ENCODE peak calls at places on chromosome 16, in four cellular contexts. One of them, this sample, is unnamed.

GRCh38 chr16:56363781-56364565 is 61.4 kb downstream of the AMFR start:
- DNase-seq in CD4-positive, alpha-beta memory T cell: no peak
- DNase-seq in suprapubic skin: no peak
- DNase-seq in lower lobe of right lung: no peak
- DNase-seq in this sample: no peak

GRCh38 chr16:14369734-14370598 is 260.1 kb downstream of the PARN start:
- DNase-seq in CD4-positive, alpha-beta memory T cell: no peak
- DNase-seq in lower lobe of right lung: no peak
- DNase-seq in suprapubic skin: no peak
- DNase-seq in this sample: no peak

GRCh38 chr16:50303605-50304466 is 37.5 kb downstream of the ADCY7 start:
- DNase-seq in suprapubic skin: peak; percentile 78
- DNase-seq in lower lobe of right lung: peak; percentile 68
- DNase-seq in CD4-positive, alpha-beta memory T cell: no peak
- DNase-seq in this sample: peak; percentile 72

GRCh38 chr16:12259258-12259657 is 282.7 kb downstream of the SNX29 start:
- DNase-seq in lower lobe of right lung: no peak
- DNase-seq in suprapubic skin: no peak
- DNase-seq in CD4-positive, alpha-beta memory T cell: no peak
- DNase-seq in this sample: no peak

GRCh38 chr16:12869681-12870427 is 31.5 kb upstream of the SHISA9 start:
- DNase-seq in suprapubic skin: no peak
- DNase-seq in CD4-positive, alpha-beta memory T cell: no peak
- DNase-seq in lower lobe of right lung: no peak
- DNase-seq in this sample: no peak

GRCh38 chr16:12646490-12647274 is 157.0 kb downstream of the CPPED1 start:
- DNase-seq in CD4-positive, alpha-beta memory T cell: peak; percentile 12
- DNase-seq in lower lobe of right lung: no peak
- DNase-seq in suprapubic skin: no peak
- DNase-seq in this sample: no peak

GRCh38 chr16:86529160-86529559 is 18.8 kb downstream of the FOXF1 start:
- DNase-seq in CD4-positive, alpha-beta memory T cell: no peak
- DNase-seq in suprapubic skin: no peak
- DNase-seq in lower lobe of right lung: no peak
- DNase-seq in this sample: no peak

GRCh38 chr16:1543085-1543896 is 9.8 kb downstream of the TMEM204 start:
- DNase-seq in suprapubic skin: no peak
- DNase-seq in CD4-positive, alpha-beta memory T cell: no peak
- DNase-seq in lower lobe of right lung: peak; percentile 80
- DNase-seq in this sample: peak; percentile 90

GRCh38 chr16:66365588-66365987 is 903 bp upstream of the CDH5 start:
- DNase-seq in CD4-positive, alpha-beta memory T cell: no peak
- DNase-seq in lower lobe of right lung: no peak
- DNase-seq in suprapubic skin: no peak
- DNase-seq in this sample: no peak

GRCh38 chr16:64287667-64288521 is 834.0 kb downstream of the CDH11 start:
- DNase-seq in suprapubic skin: no peak
- DNase-seq in lower lobe of right lung: no peak
- DNase-seq in CD4-positive, alpha-beta memory T cell: no peak
- DNase-seq in this sample: no peak

GRCh38 chr16:2689968-2690830 is 7.9 kb downstream of the KCTD5 start:
- DNase-seq in lower lobe of right lung: peak; percentile 71
- DNase-seq in suprapubic skin: peak; percentile 74
- DNase-seq in CD4-positive, alpha-beta memory T cell: no peak
- DNase-seq in this sample: peak; percentile 51

GRCh38 chr16:66988197-66988788 is at the start of gene CES4A:
- DNase-seq in suprapubic skin: no peak
- DNase-seq in lower lobe of right lung: no peak
- DNase-seq in CD4-positive, alpha-beta memory T cell: no peak
- DNase-seq in this sample: no peak

GRCh38 chr16:12546918-12547607 is 256.6 kb downstream of the CPPED1 start:
- DNase-seq in suprapubic skin: no peak
- DNase-seq in CD4-positive, alpha-beta memory T cell: no peak
- DNase-seq in lower lobe of right lung: no peak
- DNase-seq in this sample: no peak

GRCh38 chr16:22342082-22342481 is 32.3 kb downstream of the CDR2 start:
- DNase-seq in CD4-positive, alpha-beta memory T cell: no peak
- DNase-seq in lower lobe of right lung: no peak
- DNase-seq in suprapubic skin: no peak
- DNase-seq in this sample: no peak

GRCh38 chr16:28161626-28162025 is 50.1 kb downstream of the XPO6 start:
- DNase-seq in lower lobe of right lung: no peak
- DNase-seq in CD4-positive, alpha-beta memory T cell: no peak
- DNase-seq in suprapubic skin: no peak
- DNase-seq in this sample: no peak

GRCh38 chr16:83954577-83955016 is 1.6 kb downstream of the OSGIN1 start:
- DNase-seq in CD4-positive, alpha-beta memory T cell: no peak
- DNase-seq in lower lobe of right lung: peak; percentile 77
- DNase-seq in suprapubic skin: no peak
- DNase-seq in this sample: peak; percentile 83

GRCh38 chr16:89658221-89658879 is 714 bp downstream of the SPATA33 start:
- DNase-seq in CD4-positive, alpha-beta memory T cell: no peak
- DNase-seq in lower lobe of right lung: peak; percentile 53
- DNase-seq in suprapubic skin: peak; percentile 77
- DNase-seq in this sample: peak; percentile 83

DNA sequence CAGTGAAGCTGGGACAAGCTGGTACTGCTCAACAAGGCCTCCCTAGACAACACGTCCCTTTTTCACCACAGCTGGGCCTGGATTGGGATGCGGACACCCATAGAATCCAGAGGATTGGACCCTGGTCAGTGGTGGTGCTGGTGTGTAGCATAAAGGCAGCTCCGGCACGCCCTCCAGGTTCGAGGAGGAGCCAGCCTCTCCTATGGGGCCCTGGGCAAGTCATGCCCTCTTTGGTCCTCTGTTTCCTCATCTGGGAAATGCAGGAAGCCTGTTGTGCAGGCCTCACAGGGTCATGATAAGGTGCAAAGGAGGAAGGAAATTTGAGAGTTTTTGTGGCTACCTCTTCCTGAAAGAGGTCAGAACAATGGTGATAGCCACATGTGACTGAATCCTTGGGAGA is 1741.7 kb downstream of the TP53TG3F start:
- DNase-seq in lower lobe of right lung: no peak
- DNase-seq in suprapubic skin: peak; percentile 69
- DNase-seq in CD4-positive, alpha-beta memory T cell: no peak
- DNase-seq in this sample: peak; percentile 49
- H3K9me3 ChIP-seq in lower lobe of right lung: no peaks in the 10 kb centered on the region
- H3K9me3 ChIP-seq in suprapubic skin: no peaks in the 10 kb centered on the region
- H3K9me3 ChIP-seq in CD4-positive, alpha-beta memory T cell: no peaks in the 10 kb centered on the region
- H3K9me3 ChIP-seq in this sample: peaks cover 47% of the 10 kb centered on the region

GRCh38 chr16:4614571-4615388 is at the start of gene UBALD1:
- DNase-seq in suprapubic skin: peak; percentile 94
- DNase-seq in CD4-positive, alpha-beta memory T cell: peak; percentile 69
- DNase-seq in lower lobe of right lung: peak; percentile 92
- DNase-seq in this sample: peak; percentile 96

GRCh38 chr16:4616047-4616811 is 1.5 kb upstream of the UBALD1 start:
- DNase-seq in CD4-positive, alpha-beta memory T cell: peak; percentile 98
- DNase-seq in lower lobe of right lung: peak; percentile 99
- DNase-seq in suprapubic skin: peak; percentile 100
- DNase-seq in this sample: peak; percentile 99

GRCh38 chr16:4617880-4618279 is 3.2 kb upstream of the UBALD1 start:
- DNase-seq in lower lobe of right lung: no peak
- DNase-seq in CD4-positive, alpha-beta memory T cell: no peak
- DNase-seq in suprapubic skin: no peak
- DNase-seq in this sample: no peak

GRCh38 chr16:4613636-4614570 is 785 bp downstream of the UBALD1 start:
- DNase-seq in CD4-positive, alpha-beta memory T cell: peak; percentile 16
- DNase-seq in suprapubic skin: no peak
- DNase-seq in lower lobe of right lung: peak; percentile 71
- DNase-seq in this sample: peak; percentile 90

GRCh38 chr16:4615389-4616046 is 830 bp upstream of the UBALD1 start:
- DNase-seq in CD4-positive, alpha-beta memory T cell: peak; percentile 9
- DNase-seq in suprapubic skin: no peak
- DNase-seq in lower lobe of right lung: peak; percentile 62
- DNase-seq in this sample: peak; percentile 90
- H3K4me3 ChIP-seq in CD4-positive, alpha-beta memory T cell: peak overlapping the region; percentile 66
- H3K4me3 ChIP-seq in suprapubic skin: peak overlapping the region; percentile 99
- H3K4me3 ChIP-seq in lower lobe of right lung: peak overlapping the region; percentile 82
- H3K4me3 ChIP-seq in this sample: peak overlapping the region; percentile 97

GRCh38 chr16:79593074-79593531 is 7.4 kb downstream of the MAF start:
- DNase-seq in suprapubic skin: no peak
- DNase-seq in lower lobe of right lung: no peak
- DNase-seq in CD4-positive, alpha-beta memory T cell: no peak
- DNase-seq in this sample: no peak

GRCh38 chr16:79595261-79595660 is 5.3 kb downstream of the MAF start:
- DNase-seq in suprapubic skin: no peak
- DNase-seq in CD4-positive, alpha-beta memory T cell: no peak
- DNase-seq in lower lobe of right lung: no peak
- DNase-seq in this sample: no peak

GRCh38 chr16:79595916-79596450 is 4.6 kb downstream of the MAF start:
- DNase-seq in suprapubic skin: no peak
- DNase-seq in lower lobe of right lung: no peak
- DNase-seq in CD4-positive, alpha-beta memory T cell: no peak
- DNase-seq in this sample: no peak

GRCh38 chr16:79592150-79592549 is 8.4 kb downstream of the MAF start:
- DNase-seq in CD4-positive, alpha-beta memory T cell: no peak
- DNase-seq in suprapubic skin: no peak
- DNase-seq in lower lobe of right lung: no peak
- DNase-seq in this sample: no peak

DNA sequence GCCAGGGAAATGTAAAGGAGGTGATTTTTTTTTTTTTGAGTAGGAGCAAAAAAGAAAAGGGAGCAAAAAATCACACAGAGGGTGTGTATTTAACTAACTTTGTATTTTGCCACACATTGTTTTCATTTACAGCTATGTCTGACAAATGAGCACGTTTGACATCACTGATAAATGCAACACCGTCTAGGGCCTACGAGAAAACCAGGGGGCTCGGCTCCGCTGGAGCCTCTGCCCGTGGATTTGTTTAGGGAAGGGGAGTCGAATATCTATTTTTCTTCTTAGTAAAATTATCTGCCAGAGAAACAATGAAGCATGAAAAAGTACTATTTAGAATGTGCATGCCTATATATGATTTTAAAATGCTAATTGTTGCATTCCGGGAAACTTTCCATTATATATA is 6.8 kb downstream of the MAF start:
- DNase-seq in suprapubic skin: no peak
- DNase-seq in lower lobe of right lung: no peak
- DNase-seq in CD4-positive, alpha-beta memory T cell: no peak
- DNase-seq in this sample: no peak
- H3K9me3 ChIP-seq in suprapubic skin: no peaks in the 10 kb centered on the region
- H3K9me3 ChIP-seq in lower lobe of right lung: no peaks in the 10 kb centered on the region
- H3K9me3 ChIP-seq in CD4-positive, alpha-beta memory T cell: no peaks in the 10 kb centered on the region
- H3K9me3 ChIP-seq in this sample: no peaks in the 10 kb centered on the region

GRCh38 chr16:70453891-70454220 is 539 bp upstream of the FCSK start:
- DNase-seq in suprapubic skin: no peak
- DNase-seq in lower lobe of right lung: no peak
- DNase-seq in CD4-positive, alpha-beta memory T cell: no peak
- DNase-seq in this sample: no peak

GRCh38 chr16:70457446-70457845 is 3.1 kb downstream of the FCSK start:
- DNase-seq in suprapubic skin: no peak
- DNase-seq in lower lobe of right lung: no peak
- DNase-seq in CD4-positive, alpha-beta memory T cell: no peak
- DNase-seq in this sample: no peak

GRCh38 chr16:70454221-70455034 is at the start of gene FCSK:
- DNase-seq in lower lobe of right lung: peak; percentile 81
- DNase-seq in CD4-positive, alpha-beta memory T cell: peak; percentile 81
- DNase-seq in suprapubic skin: no peak
- DNase-seq in this sample: peak; percentile 93

GRCh38 chr16:70455910-70456309 is 1.5 kb downstream of the FCSK start:
- DNase-seq in lower lobe of right lung: no peak
- DNase-seq in CD4-positive, alpha-beta memory T cell: no peak
- DNase-seq in suprapubic skin: no peak
- DNase-seq in this sample: no peak

GRCh38 chr16:70453117-70453890 is 1.1 kb upstream of the FCSK start:
- DNase-seq in suprapubic skin: no peak
- DNase-seq in lower lobe of right lung: no peak
- DNase-seq in CD4-positive, alpha-beta memory T cell: no peak
- DNase-seq in this sample: no peak
- H3K4me3 ChIP-seq in suprapubic skin: peak overlapping the region; percentile 84
- H3K4me3 ChIP-seq in lower lobe of right lung: peak overlapping the region; percentile 92
- H3K4me3 ChIP-seq in CD4-positive, alpha-beta memory T cell: peak overlapping the region; percentile 98
- H3K4me3 ChIP-seq in this sample: peak overlapping the region; percentile 96

GRCh38 chr16:35185366-35186044 is 1726.1 kb downstream of the TP53TG3F start:
- DNase-seq in suprapubic skin: no peak
- DNase-seq in lower lobe of right lung: no peak
- DNase-seq in CD4-positive, alpha-beta memory T cell: no peak
- DNase-seq in this sample: peak; percentile 49
- H3K9me3 ChIP-seq in suprapubic skin: no peaks in the 10 kb centered on the region
- H3K9me3 ChIP-seq in lower lobe of right lung: no peaks in the 10 kb centered on the region
- H3K9me3 ChIP-seq in CD4-positive, alpha-beta memory T cell: no peaks in the 10 kb centered on the region
- H3K9me3 ChIP-seq in this sample: peaks cover 45% of the 10 kb centered on the region

This sample was measured in spleen.